ENCODE peak calls at places on chromosomes 4 and X, in six cellular contexts. C is fibroblast of lung, D is AG04450, A is lower lobe of right lung, L is AG09309, Q is pancreas. P is an unnamed sample.

GRCh38 chr4:185672151-185672550 is 136.8 kb upstream of the PDLIM3 start:
- DNase-seq in C (no peak), D (no peak), A (no peak), L (no peak), Q (no peak), P (no peak)

GRCh38 chrX:28920554-28920953 is 333.3 kb downstream of the IL1RAPL1 start:
- DNase-seq in C (peak), D (no peak), A (no peak), L (no peak), Q (no peak), P (no peak)

GRCh38 chr4:99668472-99668871 is 10.8 kb upstream of the C4orf54 start:
- DNase-seq in C (no peak), D (no peak), A (no peak), L (no peak), Q (peak), P (no peak)

GRCh38 chr4:732911-733630 is 27.4 kb downstream of the PCGF3 start:
- DNase-seq in C (no peak), D (no peak), A (no peak), L (no peak), Q (no peak), P (no peak)

GRCh38 chr4:108483077-108483476 is 137.3 kb upstream of the RPL34 start:
- DNase-seq in C (peak), D (no peak), A (no peak), L (no peak), Q (no peak), P (no peak)

GRCh38 chrX:149528381-149528780 is 12.4 kb upstream of the EOLA1 start:
- DNase-seq in C (no peak), D (no peak), A (no peak), L (no peak), Q (no peak), P (no peak)

GRCh38 chr4:109075617-109076016 is 226.8 kb downstream of the COL25A1 start:
- DNase-seq in C (no peak), D (no peak), A (no peak), L (no peak), Q (no peak), P (no peak)

GRCh38 chrX:17563515-17563914 is 173.8 kb upstream of the SCML1 start:
- DNase-seq in C (peak), D (no peak), A (no peak), L (no peak), Q (no peak), P (no peak)

GRCh38 chr4:183840311-183840710 is 64.8 kb upstream of the STOX2 start:
- DNase-seq in C (peak), D (peak), A (peak), L (peak), Q (peak), P (peak)

GRCh38 chrX:122512561-122513072 is 671.5 kb upstream of the GRIA3 start:
- DNase-seq in C (peak), D (no peak), A (no peak), L (no peak), Q (no peak), P (no peak)

GRCh38 chr4:167021545-167022155 is 212.6 kb downstream of the SPOCK3 start:
- DNase-seq in C (peak), D (peak), A (peak), L (peak), Q (peak), P (no peak)

GRCh38 chrX:140432328-140433025 is 72.4 kb downstream of the SOX3 start:
- DNase-seq in C (peak), D (no peak), A (no peak), L (no peak), Q (peak), P (no peak)

GRCh38 chr4:182973421-182974340 is 56.5 kb upstream of the DCTD start:
- DNase-seq in C (peak), D (no peak), A (no peak), L (no peak), Q (no peak), P (no peak)

GRCh38 chrX:1423215-1423614 is 29.5 kb downstream of the ASMTL start:
- DNase-seq in C (no peak), D (no peak), A (peak), L (no peak), Q (no peak), P (no peak)

GRCh38 chrX:150700107-150700506 is 6.9 kb downstream of the MTMR1 start:
- DNase-seq in C (no peak), D (no peak), A (no peak), L (no peak), Q (no peak), P (no peak)

GRCh38 chr4:82629238-82630000 is 67.6 kb upstream of the TMEM150C start:
- DNase-seq in C (no peak), D (no peak), A (no peak), L (peak), Q (no peak), P (no peak)

GRCh38 chr4:88939697-88940096 is 117.3 kb downstream of the FAM13A start:
- DNase-seq in C (peak), D (no peak), A (no peak), L (no peak), Q (no peak), P (no peak)

GRCh38 chr4:99966692-99967091 is 16.6 kb upstream of the H2AZ1 start:
- DNase-seq in C (no peak), D (no peak), A (no peak), L (no peak), Q (no peak), P (no peak)

GRCh38 chrX:107597791-107598190 is 30.5 kb upstream of the PRPS1 start:
- DNase-seq in C (no peak), D (no peak), A (no peak), L (no peak), Q (no peak), P (no peak)

GRCh38 chr4:8000247-8000646 is 60.6 kb upstream of the AFAP1 start:
- DNase-seq in C (no peak), D (no peak), A (no peak), L (no peak), Q (no peak), P (no peak)

GRCh38 chrX:71378752-71379151 is 12.6 kb downstream of the TAF1 start:
- DNase-seq in C (no peak), D (no peak), A (no peak), L (no peak), Q (no peak), P (no peak)

GRCh38 chrX:9611436-9612145 is 146.7 kb downstream of the TBL1X start:
- DNase-seq in C (no peak), D (no peak), A (no peak), L (no peak), Q (no peak), P (no peak)

GRCh38 chr4:148061795-148062194 is 329.9 kb downstream of the ARHGAP10 start:
- DNase-seq in C (no peak), D (no peak), A (no peak), L (no peak), Q (no peak), P (no peak)

GRCh38 chr4:164343472-164343976 is 410.4 kb upstream of the SMIM31 start:
- DNase-seq in C (no peak), D (no peak), A (no peak), L (no peak), Q (no peak), P (no peak)

GRCh38 chr4:90979551-90979950 is 852.4 kb downstream of the CCSER1 start:
- DNase-seq in C (no peak), D (no peak), A (no peak), L (no peak), Q (no peak), P (no peak)

GRCh38 chr4:129146639-129147038 is 50.7 kb downstream of the C4orf33 start:
- DNase-seq in C (no peak), D (no peak), A (no peak), L (no peak), Q (no peak), P (no peak)

GRCh38 chr4:22932326-22932725 is 239.6 kb downstream of the GBA3 start:
- DNase-seq in C (no peak), D (no peak), A (peak), L (no peak), Q (no peak), P (no peak)

GRCh38 chr4:53899544-53900274 is 164.7 kb downstream of the CHIC2 start:
- DNase-seq in C (peak), D (peak), A (no peak), L (peak), Q (no peak), P (no peak)

GRCh38 chr4:98319021-98319420 is 57.8 kb downstream of the RAP1GDS1 start:
- DNase-seq in C (no peak), D (no peak), A (no peak), L (no peak), Q (no peak), P (no peak)

GRCh38 chr4:2008921-2009650 is at the start of gene NELFA:
- DNase-seq in C (peak), D (peak), A (peak), L (peak), Q (peak), P (peak)

GRCh38 chr4:2008671-2008920 is 178 bp downstream of the NELFA start:
- DNase-seq in C (no peak), D (no peak), A (no peak), L (no peak), Q (no peak), P (no peak)

GRCh38 chr4:2006367-2006766 is 2.4 kb downstream of the NELFA start:
- DNase-seq in C (no peak), D (no peak), A (no peak), L (no peak), Q (no peak), P (no peak)

GRCh38 chr4:2007804-2008670 is 737 bp downstream of the NELFA start:
- DNase-seq in C (peak), D (no peak), A (peak), L (no peak), Q (no peak), P (no peak)

GRCh38 chr4:2006956-2007653 is 1.7 kb downstream of the NELFA start:
- DNase-seq in C (no peak), D (no peak), A (no peak), L (no peak), Q (no peak), P (no peak)
- H3K4me3 ChIP-seq in C (peak), D (peak), A (peak), L (no peak), Q (no peak), P (peak)

GRCh38 chr4:157992038-157992706 is 180.7 kb downstream of the GASK1B start:
- DNase-seq in C (peak), D (peak), A (no peak), L (peak), Q (peak), P (no peak)
- H3K4me3 ChIP-seq in C (no peak), D (no peak), A (peak), L (no peak), Q (no peak), P (peak)

DNA sequence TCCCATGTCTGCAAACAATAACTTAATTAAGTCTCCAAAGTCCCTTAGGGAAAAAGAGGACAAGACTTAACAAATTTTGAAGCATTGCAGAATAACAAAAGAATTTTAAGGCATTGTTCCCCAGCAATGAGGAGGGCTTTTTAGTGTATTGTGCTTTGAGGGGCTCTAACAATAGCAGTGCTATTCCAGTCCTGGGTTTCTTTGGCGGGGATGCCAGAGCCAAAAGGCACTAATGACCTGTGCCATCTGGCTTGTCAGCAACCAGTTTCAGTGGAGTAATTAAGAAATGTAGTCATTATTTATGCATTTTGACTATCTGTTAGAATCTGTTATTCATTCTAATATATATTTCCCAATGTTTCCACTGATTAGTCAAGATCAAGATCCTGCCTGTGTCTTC is 575.4 kb downstream of the SPRY1 start:
- DNase-seq in C (no peak), D (no peak), A (no peak), L (no peak), Q (no peak), P (no peak)
- H3K4me3 ChIP-seq in C (no peak), D (no peak), A (no peak), L (no peak), Q (no peak), P (no peak)

GRCh38 chr4:140049024-140049923 is 104.7 kb downstream of the MAML3 start:
- DNase-seq in C (peak), D (no peak), A (no peak), L (no peak), Q (peak), P (no peak)
- H3K4me3 ChIP-seq in C (peak), D (peak), A (peak), L (peak), Q (no peak), P (peak)

GRCh38 chr4:40838742-40839141 is 89.0 kb downstream of the NSUN7 start:
- DNase-seq in C (no peak), D (no peak), A (no peak), L (no peak), Q (no peak), P (no peak)

GRCh38 chr4:40842725-40843401 is 93.1 kb downstream of the NSUN7 start:
- DNase-seq in C (no peak), D (no peak), A (no peak), L (no peak), Q (no peak), P (no peak)

GRCh38 chr4:40842318-40842717 is 92.6 kb downstream of the NSUN7 start:
- DNase-seq in C (peak), D (no peak), A (no peak), L (no peak), Q (no peak), P (no peak)

GRCh38 chr4:40840985-40841571 is 91.3 kb downstream of the NSUN7 start:
- DNase-seq in C (peak), D (peak), A (peak), L (peak), Q (peak), P (peak)

DNA sequence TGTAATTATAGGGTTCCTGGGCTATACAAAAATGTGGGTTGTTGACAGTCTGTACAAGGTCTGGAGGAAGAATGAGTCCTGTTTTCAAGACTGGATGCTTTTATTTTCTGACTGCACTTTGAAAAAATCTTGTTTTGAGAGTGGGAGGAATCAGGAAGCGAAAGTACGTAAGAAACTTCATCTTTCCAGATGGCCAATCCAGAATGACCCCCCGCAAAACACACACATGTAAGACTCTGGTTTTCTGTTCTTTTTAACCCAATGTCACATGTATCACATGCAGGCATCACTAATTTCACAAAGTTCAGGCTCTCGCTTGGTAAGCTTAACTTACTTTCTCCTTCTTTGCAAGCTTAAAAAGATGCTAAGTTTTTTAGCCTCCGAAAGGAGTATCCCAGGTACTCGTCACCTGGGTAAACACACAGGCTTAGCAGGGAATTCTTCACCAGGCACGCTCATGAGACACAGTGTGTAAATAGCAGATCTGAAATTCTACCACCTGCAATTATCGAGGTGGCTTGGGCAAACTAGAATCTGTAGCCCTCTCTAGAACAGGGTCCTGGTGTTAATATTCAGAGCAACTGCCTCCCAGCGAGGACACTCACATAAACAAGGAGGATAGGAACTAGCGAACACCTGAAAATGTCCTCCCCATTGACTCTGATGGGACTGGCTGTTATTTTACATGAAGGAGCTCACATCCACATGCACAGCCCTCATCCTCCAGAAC is 90.7 kb downstream of the NSUN7 start:
- DNase-seq in C (no peak), D (no peak), A (no peak), L (no peak), Q (no peak), P (no peak)
- H3K4me3 ChIP-seq in C (no peak), D (no peak), A (no peak), L (no peak), Q (no peak), P (no peak)

DNA sequence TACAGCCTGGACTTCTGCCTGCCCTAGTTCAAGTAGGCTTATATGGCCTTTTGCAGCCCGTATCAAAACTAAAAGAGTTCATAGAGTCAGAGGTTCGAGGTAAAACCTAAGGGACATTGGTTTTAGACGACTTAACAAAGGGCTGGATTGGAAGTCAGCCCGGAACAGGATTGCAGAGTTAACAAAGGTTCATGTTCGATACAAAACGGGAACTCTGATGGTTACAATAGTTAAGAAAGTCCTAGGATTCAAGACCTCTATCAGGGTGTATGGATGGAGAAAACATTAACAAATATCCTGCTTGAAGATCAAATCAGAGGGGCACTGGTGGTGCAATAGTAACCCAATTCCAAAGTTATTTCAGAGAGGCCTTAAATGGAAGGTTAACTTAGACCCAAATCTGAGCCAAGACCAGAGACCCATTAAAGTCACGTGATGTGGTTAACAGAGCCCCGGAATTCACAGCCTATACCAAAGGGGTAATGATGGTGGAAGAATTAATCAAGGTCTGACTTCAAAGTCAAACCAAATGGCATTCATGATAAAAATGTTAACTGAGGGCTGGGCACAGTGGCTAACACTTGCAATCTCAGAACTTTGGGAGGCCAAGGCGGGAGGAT is 656 bp upstream of the ZNF630 start:
- DNase-seq in C (no peak), D (no peak), A (no peak), L (no peak), Q (no peak), P (no peak)
- H3K4me3 ChIP-seq in C (no peak), D (no peak), A (peak), L (peak), Q (no peak), P (peak)

P was measured in thoracic aorta.